ENCODE peak calls at places on chromosome 3, in ten cellular contexts. S is BJ, C is T-helper 1 cell, O is WTC11, G is posterior cingulate gyrus, I is RWPE1, K is NCI-H1930, M is NCI-H187 treated with DMSO at 0.1 percent for 48 hours, W is progenitor cell of endocrine pancreas, X is EL. L is an unnamed sample.

GRCh38 chr3:193970773-193971206 is 165.2 kb upstream of the HES1 start:
- DNase-seq in S (no peak), C (no peak), O (no peak), G (no peak), I (no peak), K (no peak), M (no peak), W (no peak), X (no peak), L (no peak)

GRCh38 chr3:183202004-183202722 is 39.6 kb upstream of the LAMP3 start:
- DNase-seq in S (no peak), C (no peak), O (no peak), G (no peak), I (no peak), K (no peak), M (no peak), W (no peak), X (no peak), L (no peak)

GRCh38 chr3:133452603-133453313 is 52.9 kb downstream of the BFSP2 start:
- DNase-seq in S (peak; percentile 19), C (no peak), O (no peak), G (no peak), I (no peak), K (no peak), M (no peak), W (no peak), X (peak; percentile 88), L (no peak)

GRCh38 chr3:13593615-13594014 is 44.7 kb downstream of the FBLN2 start:
- DNase-seq in S (no peak), C (no peak), O (no peak), G (no peak), I (no peak), K (no peak), M (no peak), W (no peak), X (no peak), L (no peak)

GRCh38 chr3:11413071-11413470 is 140.9 kb downstream of the ATG7 start:
- DNase-seq in S (no peak), C (no peak), O (no peak), G (no peak), I (no peak), K (no peak), M (no peak), W (no peak), X (no peak), L (no peak)

GRCh38 chr3:49619649-49620048 is 54.5 kb upstream of the APEH start:
- DNase-seq in S (no peak), C (no peak), O (no peak), G (no peak), I (no peak), K (no peak), M (no peak), W (no peak), X (peak; percentile 51), L (no peak)

GRCh38 chr3:86990734-86991481 is at the start of gene VGLL3:
- DNase-seq in S (peak; percentile 43), C (no peak), O (peak; percentile 90), G (peak; percentile 18), I (peak; percentile 32), K (peak; percentile 33), M (no peak), W (peak; percentile 68), X (peak; percentile 92), L (no peak)

GRCh38 chr3:12229144-12229871 is 59.6 kb upstream of the PPARG start:
- DNase-seq in S (no peak), C (no peak), O (no peak), G (no peak), I (no peak), K (no peak), M (no peak), W (no peak), X (no peak), L (no peak)

GRCh38 chr3:8757551-8758518 is 11.6 kb downstream of the OXTR start:
- DNase-seq in S (peak; percentile 87), C (no peak), O (no peak), G (no peak), I (peak; percentile 50), K (no peak), M (no peak), W (no peak), X (peak; percentile 95), L (no peak)

GRCh38 chr3:190281308-190282051 is 40.8 kb downstream of the CLDN1 start:
- DNase-seq in S (no peak), C (no peak), O (no peak), G (no peak), I (no peak), K (no peak), M (no peak), W (no peak), X (peak; percentile 48), L (no peak)

L was measured in stimulated activated CD8-positive, alpha-beta memory T cell treated with anti-CD3 and anti-CD28 coated beads, Interleukin-4, amount 100 ng/mL, for 4 hours.